ENCODE peak calls at places on chromosomes 7 and 10, in five cellular contexts. One of them, this sample, is unnamed.
A peak's percentile ranks its signal among the peaks of the same experiment; 100 is the strongest.

GRCh38 chr10:6423004-6423403 is 157.1 kb downstream of the PRKCQ start:
- DNase-seq in heart left ventricle: no peak
- DNase-seq in ureter: no peak
- DNase-seq in HS-27A: no peak
- DNase-seq in NCI-H1417: no peak
- DNase-seq in this sample: no peak

GRCh38 chr7:123639646-123640045 is 16.0 kb upstream of the LMOD2 start:
- DNase-seq in heart left ventricle: no peak
- DNase-seq in ureter: no peak
- DNase-seq in HS-27A: no peak
- DNase-seq in NCI-H1417: no peak
- DNase-seq in this sample: no peak

GRCh38 chr10:125984346-125984745 is 88.0 kb downstream of the FANK1 start:
- DNase-seq in heart left ventricle: no peak
- DNase-seq in ureter: no peak
- DNase-seq in HS-27A: no peak
- DNase-seq in NCI-H1417: no peak
- DNase-seq in this sample: no peak

GRCh38 chr10:80186364-80187012 is 18.8 kb downstream of the ANXA11 start:
- DNase-seq in heart left ventricle: no peak
- DNase-seq in ureter: no peak
- DNase-seq in HS-27A: no peak
- DNase-seq in NCI-H1417: no peak
- DNase-seq in this sample: no peak

GRCh38 chr10:78178940-78179339 is 145.3 kb downstream of the RPS24 start:
- DNase-seq in heart left ventricle: no peak
- DNase-seq in ureter: peak; percentile 57
- DNase-seq in HS-27A: no peak
- DNase-seq in NCI-H1417: no peak
- DNase-seq in this sample: peak; percentile 55

GRCh38 chr7:151249732-151250072 is 1.2 kb upstream of the SMARCD3 start:
- DNase-seq in heart left ventricle: peak; percentile 71
- DNase-seq in ureter: peak; percentile 83
- DNase-seq in HS-27A: no peak
- DNase-seq in NCI-H1417: no peak
- DNase-seq in this sample: no peak

GRCh38 chr10:17229016-17229716 is 1.1 kb downstream of the VIM start:
- DNase-seq in heart left ventricle: peak; percentile 95
- DNase-seq in ureter: peak; percentile 89
- DNase-seq in HS-27A: no peak
- DNase-seq in NCI-H1417: no peak
- DNase-seq in this sample: peak; percentile 81

GRCh38 chr10:123269675-123270074 is 115.5 kb downstream of the BUB3 start:
- DNase-seq in heart left ventricle: no peak
- DNase-seq in ureter: no peak
- DNase-seq in HS-27A: no peak
- DNase-seq in NCI-H1417: no peak
- DNase-seq in this sample: no peak

GRCh38 chr10:22103701-22104100 is 100.2 kb upstream of the DNAJC1 start:
- DNase-seq in heart left ventricle: no peak
- DNase-seq in ureter: no peak
- DNase-seq in HS-27A: no peak
- DNase-seq in NCI-H1417: peak; percentile 1
- DNase-seq in this sample: no peak

GRCh38 chr7:78558571-78558970 is 760.0 kb downstream of the PHTF2 start:
- DNase-seq in heart left ventricle: no peak
- DNase-seq in ureter: no peak
- DNase-seq in HS-27A: no peak
- DNase-seq in NCI-H1417: peak; percentile 37
- DNase-seq in this sample: no peak

GRCh38 chr7:2019693-2020511 is 212.8 kb downstream of the MAD1L1 start:
- DNase-seq in heart left ventricle: peak; percentile 89
- DNase-seq in ureter: peak; percentile 63
- DNase-seq in HS-27A: no peak
- DNase-seq in NCI-H1417: no peak
- DNase-seq in this sample: peak; percentile 65

GRCh38 chr10:60270426-60270825 is 119.2 kb downstream of the ANK3 start:
- DNase-seq in heart left ventricle: no peak
- DNase-seq in ureter: no peak
- DNase-seq in HS-27A: no peak
- DNase-seq in NCI-H1417: no peak
- DNase-seq in this sample: no peak

GRCh38 chr10:122678266-122678665 is 21.4 kb downstream of the C10orf120 start:
- DNase-seq in heart left ventricle: no peak
- DNase-seq in ureter: no peak
- DNase-seq in HS-27A: no peak
- DNase-seq in NCI-H1417: no peak
- DNase-seq in this sample: no peak

GRCh38 chr7:41696323-41696916 is 6.5 kb downstream of the INHBA start:
- DNase-seq in heart left ventricle: peak; percentile 78
- DNase-seq in ureter: peak; percentile 76
- DNase-seq in HS-27A: peak; percentile 82
- DNase-seq in NCI-H1417: peak; percentile 40
- DNase-seq in this sample: peak; percentile 81

GRCh38 chr10:132427939-132428367 is 31.0 kb downstream of the PWWP2B start:
- DNase-seq in heart left ventricle: no peak
- DNase-seq in ureter: no peak
- DNase-seq in HS-27A: no peak
- DNase-seq in NCI-H1417: no peak
- DNase-seq in this sample: no peak

GRCh38 chr10:63208981-63209380 is 75.9 kb downstream of the NRBF2 start:
- DNase-seq in heart left ventricle: no peak
- DNase-seq in ureter: no peak
- DNase-seq in HS-27A: no peak
- DNase-seq in NCI-H1417: no peak
- DNase-seq in this sample: no peak

GRCh38 chr7:114070246-114070645 is 151.4 kb upstream of the PPP1R3A start:
- DNase-seq in heart left ventricle: no peak
- DNase-seq in ureter: no peak
- DNase-seq in HS-27A: no peak
- DNase-seq in NCI-H1417: no peak
- DNase-seq in this sample: no peak

GRCh38 chr7:21939136-21939857 is 6.4 kb downstream of the CDCA7L start:
- DNase-seq in heart left ventricle: no peak
- DNase-seq in ureter: no peak
- DNase-seq in HS-27A: no peak
- DNase-seq in NCI-H1417: peak; percentile 67
- DNase-seq in this sample: no peak

GRCh38 chr10:30027057-30028005 is 32.1 kb downstream of the JCAD start:
- DNase-seq in heart left ventricle: peak; percentile 80
- DNase-seq in ureter: peak; percentile 83
- DNase-seq in HS-27A: no peak
- DNase-seq in NCI-H1417: peak; percentile 25
- DNase-seq in this sample: peak; percentile 66

GRCh38 chr10:60810437-60811182 is 32.3 kb downstream of the CDK1 start:
- DNase-seq in heart left ventricle: no peak
- DNase-seq in ureter: peak; percentile 61
- DNase-seq in HS-27A: no peak
- DNase-seq in NCI-H1417: no peak
- DNase-seq in this sample: no peak

GRCh38 chr10:4810093-4810492 is 15.9 kb upstream of the AKR1E2 start:
- DNase-seq in heart left ventricle: no peak
- DNase-seq in ureter: no peak
- DNase-seq in HS-27A: no peak
- DNase-seq in NCI-H1417: no peak
- DNase-seq in this sample: no peak

GRCh38 chr7:130893441-130893894 is 159.5 kb upstream of the KLF14 start:
- DNase-seq in heart left ventricle: no peak
- DNase-seq in ureter: no peak
- DNase-seq in HS-27A: no peak
- DNase-seq in NCI-H1417: no peak
- DNase-seq in this sample: no peak

GRCh38 chr10:49223205-49223604 is 35.0 kb upstream of the TMEM273 start:
- DNase-seq in heart left ventricle: no peak
- DNase-seq in ureter: no peak
- DNase-seq in HS-27A: no peak
- DNase-seq in NCI-H1417: no peak
- DNase-seq in this sample: no peak

This sample was measured in right lobe of liver.